ENCODE peak calls at places on chromosomes 2 and 18, in five cellular contexts. I is tibial nerve, R is K562, P is heart left ventricle, N is GM12892. E is an unnamed sample.

GRCh38 chr2:172561270-172561669 is 5.4 kb downstream of the PDK1 start:
- DNase-seq in I (no peak), R (no peak), P (no peak), N (no peak), E (no peak)

GRCh38 chr2:152157253-152157652 is 18.3 kb downstream of the STAM2 start:
- DNase-seq in I (no peak), R (no peak), P (no peak), N (no peak), E (no peak)

GRCh38 chr2:71711470-71711857 is 258.1 kb downstream of the DYSF start:
- DNase-seq in I (peak), R (no peak), P (no peak), N (no peak), E (peak)

GRCh38 chr2:210502997-210503621 is 26.6 kb upstream of the LANCL1 start:
- DNase-seq in I (peak), R (peak), P (no peak), N (peak), E (peak)

GRCh38 chr2:100285691-100286090 is 36.6 kb downstream of the LONRF2 start:
- DNase-seq in I (no peak), R (no peak), P (no peak), N (no peak), E (no peak)

GRCh38 chr2:17069564-17069963 is 403.9 kb upstream of the CYRIA start:
- DNase-seq in I (no peak), R (no peak), P (no peak), N (no peak), E (no peak)

GRCh38 chr2:97812916-97813315 is 99.5 kb downstream of the ZAP70 start:
- DNase-seq in I (no peak), R (no peak), P (no peak), N (no peak), E (no peak)

GRCh38 chr2:27906074-27906473 is 15.5 kb downstream of the BABAM2 start:
- DNase-seq in I (no peak), R (no peak), P (no peak), N (no peak), E (no peak)

GRCh38 chr18:27825735-27826477 is 351.0 kb downstream of the CDH2 start:
- DNase-seq in I (no peak), R (no peak), P (no peak), N (no peak), E (no peak)

GRCh38 chr18:28834889-28835288 is 658.0 kb upstream of the CDH2 start:
- DNase-seq in I (no peak), R (no peak), P (no peak), N (no peak), E (no peak)

GRCh38 chr2:37876227-37876626 is 48.9 kb upstream of the RMDN2 start:
- DNase-seq in I (no peak), R (no peak), P (no peak), N (no peak), E (no peak)

GRCh38 chr2:9560628-9561027 is 5.0 kb upstream of the ADAM17 start:
- DNase-seq in I (no peak), R (no peak), P (no peak), N (no peak), E (no peak)

GRCh38 chr2:9570182-9571060 is 14.8 kb upstream of the ADAM17 start:
- DNase-seq in I (no peak), R (no peak), P (no peak), N (no peak), E (no peak)

DNA sequence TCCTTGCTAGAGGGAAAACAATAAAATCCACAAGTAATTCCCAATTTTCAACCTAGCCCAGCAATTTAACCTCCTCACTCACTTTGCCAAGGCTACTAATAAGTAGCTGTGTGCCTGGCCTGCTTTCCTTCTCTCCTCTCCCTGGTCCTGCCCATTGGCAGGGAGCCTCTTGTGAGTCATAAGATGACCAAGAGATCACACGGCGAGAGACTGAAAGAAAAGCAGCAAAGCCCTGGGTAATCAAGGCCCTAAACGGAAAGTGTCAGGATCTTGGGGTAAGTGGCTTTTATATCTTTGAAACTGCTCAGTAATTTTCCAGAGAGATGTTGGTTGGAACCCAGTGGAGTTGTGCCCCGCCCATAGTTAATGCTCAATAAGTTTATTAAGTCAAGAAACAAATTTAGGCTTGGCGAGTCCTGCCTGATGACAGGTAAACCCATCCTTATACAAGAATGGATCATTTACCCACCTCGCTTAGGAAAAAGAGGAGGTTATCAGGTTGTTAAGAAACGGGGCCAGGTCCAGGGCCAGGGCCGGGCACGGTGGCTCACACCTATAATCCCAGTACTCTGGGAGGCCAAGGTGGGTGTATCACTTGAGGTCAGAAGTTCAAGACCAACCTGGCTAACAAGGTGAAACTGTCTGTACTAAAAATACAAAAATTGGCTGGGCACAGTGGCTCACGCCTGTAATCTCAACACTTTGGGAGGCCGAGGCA is 10.0 kb upstream of the ADAM17 start:
- DNase-seq in I (peak), R (no peak), P (no peak), N (no peak), E (peak)
- TF ChIP-seq POLR2A in I (no peak), R (no peak), P (no peak), N (no peak), E (peak)

GRCh38 chr2:55010149-55010591 is 40.1 kb downstream of the RTN4 start:
- DNase-seq in I (peak), R (no peak), P (no peak), N (peak), E (peak)
- TF ChIP-seq POLR2A in I (peak), R (no peak), P (no peak), N (no peak), E (no peak)

GRCh38 chr2:61900246-61900645 is 5.2 kb upstream of the COMMD1 start:
- DNase-seq in I (no peak), R (no peak), P (no peak), N (no peak), E (no peak)

GRCh38 chr2:61910603-61911002 is 5.1 kb downstream of the COMMD1 start:
- DNase-seq in I (no peak), R (no peak), P (no peak), N (no peak), E (no peak)

GRCh38 chr2:61911510-61911909 is 6.0 kb downstream of the COMMD1 start:
- DNase-seq in I (no peak), R (no peak), P (no peak), N (no peak), E (peak)

GRCh38 chr2:61906187-61906470 is 655 bp downstream of the COMMD1 start:
- DNase-seq in I (no peak), R (no peak), P (no peak), N (no peak), E (no peak)

DNA sequence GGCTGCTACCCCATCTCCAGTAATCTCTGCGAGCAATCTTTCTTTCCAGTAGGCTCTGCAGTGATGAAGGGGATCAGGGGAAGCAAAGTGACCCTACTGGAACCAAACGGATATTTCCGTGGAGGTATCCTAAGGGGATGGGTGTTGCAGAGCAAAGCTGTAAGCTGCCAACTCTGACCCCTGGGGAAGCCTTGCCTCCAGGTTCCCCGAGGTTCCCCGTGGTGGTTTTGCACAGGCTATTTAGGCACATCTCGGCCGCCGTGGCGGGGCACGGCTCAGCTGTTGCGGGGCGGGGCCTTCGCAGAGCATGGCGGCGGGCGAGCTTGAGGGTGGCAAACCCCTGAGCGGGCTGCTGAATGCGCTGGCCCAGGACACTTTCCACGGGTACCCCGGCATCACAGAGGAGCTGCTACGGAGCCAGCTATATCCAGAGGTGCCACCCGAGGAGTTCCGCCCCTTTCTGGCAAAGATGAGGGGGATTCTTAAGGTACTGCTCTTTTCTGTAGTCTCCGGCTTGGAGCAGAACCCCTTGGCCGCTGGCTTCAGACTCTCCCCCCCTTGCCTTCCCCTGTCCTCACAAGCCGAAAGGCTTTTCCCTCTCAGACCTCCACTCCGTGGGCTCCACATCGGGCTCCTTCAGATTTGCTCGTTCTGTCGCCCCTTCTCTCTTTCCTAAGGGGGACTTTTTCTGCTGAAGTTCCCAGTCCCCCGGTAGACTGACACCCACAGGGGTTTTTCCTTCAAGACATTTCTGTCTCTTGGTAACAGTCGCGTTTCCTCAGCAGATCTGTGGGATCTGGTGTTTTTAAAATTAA is at the start of gene COMMD1:
- DNase-seq in I (peak), R (peak), P (peak), N (peak), E (peak)
- TF ChIP-seq POLR2A in I (peak), R (peak), P (peak), N (peak), E (peak)

DNA sequence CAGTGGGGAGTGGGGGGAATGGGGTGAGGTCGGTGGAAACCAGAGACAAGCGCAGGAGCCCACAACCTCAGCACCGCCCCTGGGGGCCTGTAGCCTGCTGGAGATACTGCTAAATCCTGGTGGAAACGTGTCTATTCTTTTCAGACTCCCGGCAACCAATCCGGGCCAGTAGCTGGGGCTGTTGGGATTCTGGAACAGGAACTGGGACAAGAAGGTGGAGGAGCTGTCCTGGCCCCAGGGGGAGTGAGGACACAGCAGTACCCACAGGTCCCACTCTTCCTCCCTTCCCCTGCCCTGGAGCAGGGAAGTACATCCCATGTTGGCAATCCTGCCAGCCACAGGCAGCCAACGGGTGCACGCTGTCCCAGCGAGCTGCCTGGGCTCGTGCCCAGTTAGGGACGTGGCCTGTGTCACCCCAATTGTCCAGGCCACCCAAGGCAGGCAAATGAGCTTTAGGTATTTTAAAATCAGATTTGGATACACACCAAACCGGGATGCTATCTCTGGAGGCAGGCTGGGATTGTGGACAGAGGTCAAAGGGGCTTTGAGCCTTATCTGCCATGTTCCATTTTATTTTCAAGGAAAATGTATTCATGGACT is 51.8 kb downstream of the HS1BP3 start:
- DNase-seq in I (no peak), R (no peak), P (peak), N (no peak), E (no peak)
- TF ChIP-seq POLR2A in I (no peak), R (no peak), P (no peak), N (no peak), E (no peak)

GRCh38 chr2:174694196-174694878 is 69.9 kb downstream of the CHRNA1 start:
- DNase-seq in I (no peak), R (no peak), P (no peak), N (no peak), E (no peak)

GRCh38 chr2:174693344-174693743 is 70.9 kb downstream of the CHRNA1 start:
- DNase-seq in I (no peak), R (no peak), P (no peak), N (no peak), E (no peak)

GRCh38 chr2:174691203-174691779 is 73.0 kb downstream of the CHRNA1 start:
- DNase-seq in I (no peak), R (no peak), P (no peak), N (no peak), E (no peak)

GRCh38 chr2:174690026-174690425 is 74.2 kb downstream of the CHRNA1 start:
- DNase-seq in I (no peak), R (no peak), P (no peak), N (no peak), E (no peak)

GRCh38 chr2:174692256-174692830 is 71.9 kb downstream of the CHRNA1 start:
- DNase-seq in I (no peak), R (no peak), P (no peak), N (no peak), E (no peak)
- TF ChIP-seq POLR2A in I (no peak), R (no peak), P (no peak), N (no peak), E (no peak)

E was measured in erythroblast.